ENCODE peak calls at places on chromosome 18, in eight cellular contexts. X is left ventricle myocardium inferior, M is dorsolateral prefrontal cortex, G is adrenal gland, P is vagina, K is body of pancreas, B is aorta, A is brain microvascular endothelial cell. T is an unnamed sample.

GRCh38 chr18:28120811-28121210 is 56.1 kb downstream of the CDH2 start:
- DNase-seq in X (no peak), M (no peak), G (no peak), P (no peak), K (no peak), B (no peak), A (no peak), T (no peak)

GRCh38 chr18:63262369-63263335 is 56.9 kb downstream of the BCL2 start:
- DNase-seq in X (no peak), M (no peak), G (no peak), P (no peak), K (no peak), B (peak; percentile 72), A (no peak), T (no peak)

GRCh38 chr18:43847164-43848091 is 570.1 kb upstream of the SYT4 start:
- DNase-seq in X (no peak), M (no peak), G (no peak), P (no peak), K (no peak), B (no peak), A (peak; percentile 5), T (no peak)

GRCh38 chr18:13618760-13619438 is 107.5 kb downstream of the FAM210A start:
- DNase-seq in X (no peak), M (no peak), G (no peak), P (no peak), K (no peak), B (no peak), A (no peak), T (no peak)

GRCh38 chr18:46416706-46417638 is 240.0 kb downstream of the LOXHD1 start:
- DNase-seq in X (no peak), M (no peak), G (no peak), P (no peak), K (no peak), B (peak; percentile 21), A (no peak), T (peak; percentile 50)

GRCh38 chr18:21740724-21741510 is at the start of gene MIB1:
- DNase-seq in X (peak; percentile 67), M (peak; percentile 63), G (no peak), P (no peak), K (peak; percentile 61), B (peak; percentile 88), A (no peak), T (no peak)

GRCh38 chr18:57837917-57838548 is 34.9 kb upstream of the ATP8B1 start:
- DNase-seq in X (no peak), M (no peak), G (no peak), P (no peak), K (no peak), B (no peak), A (peak; percentile 83), T (no peak)

GRCh38 chr18:32243358-32243757 is 53.5 kb downstream of the MEP1B start:
- DNase-seq in X (no peak), M (peak; percentile 4), G (no peak), P (no peak), K (no peak), B (no peak), A (no peak), T (no peak)

GRCh38 chr18:1014951-1015627 is 110.4 kb downstream of the ADCYAP1 start:
- DNase-seq in X (no peak), M (no peak), G (no peak), P (no peak), K (no peak), B (no peak), A (no peak), T (peak; percentile 56)

GRCh38 chr18:1013951-1014350 is 109.3 kb downstream of the ADCYAP1 start:
- DNase-seq in X (no peak), M (no peak), G (no peak), P (no peak), K (no peak), B (no peak), A (no peak), T (peak; percentile 62)

GRCh38 chr18:1017227-1017626 is 112.6 kb downstream of the ADCYAP1 start:
- DNase-seq in X (no peak), M (no peak), G (no peak), P (no peak), K (no peak), B (no peak), A (no peak), T (peak; percentile 84)

GRCh38 chr18:1014496-1014895 is 109.8 kb downstream of the ADCYAP1 start:
- DNase-seq in X (no peak), M (no peak), G (no peak), P (no peak), K (no peak), B (no peak), A (no peak), T (peak; percentile 72)

DNA sequence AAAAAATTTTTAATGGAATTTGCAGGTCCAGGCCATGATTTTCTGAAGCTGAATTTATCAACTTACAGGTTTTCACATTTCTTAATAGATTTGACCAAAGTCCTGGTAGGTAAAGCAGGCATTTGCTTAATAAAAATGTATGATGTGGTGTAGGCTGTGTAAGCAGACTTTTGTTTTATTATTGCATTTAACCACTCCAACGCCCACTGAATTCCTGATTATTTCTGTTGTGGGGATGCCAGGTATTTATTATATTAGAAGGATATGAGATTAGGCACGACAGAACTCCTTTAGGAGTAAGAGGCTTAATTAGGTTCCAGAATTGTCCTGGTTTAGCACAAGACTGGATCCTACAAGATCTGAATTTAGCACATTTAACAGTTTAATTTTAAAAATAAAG is 111.1 kb downstream of the ADCYAP1 start:
- DNase-seq in X (no peak), M (no peak), G (no peak), P (no peak), K (no peak), B (no peak), A (no peak), T (no peak)
- H3K4me3 ChIP-seq in X (no peak overlapping the region), M (no peak overlapping the region), G (no peak overlapping the region), P (no peak overlapping the region), K (no peak overlapping the region), B (no peak overlapping the region), A (no peak overlapping the region), T (no peak overlapping the region)

GRCh38 chr18:74546751-74547530 is 12.6 kb downstream of the CNDP1 start:
- DNase-seq in X (peak; percentile 42), M (no peak), G (no peak), P (no peak), K (no peak), B (no peak), A (no peak), T (no peak)

GRCh38 chr18:74541703-74542555 is 7.6 kb downstream of the CNDP1 start:
- DNase-seq in X (no peak), M (peak; percentile 53), G (no peak), P (no peak), K (peak; percentile 61), B (no peak), A (no peak), T (no peak)

GRCh38 chr18:74540689-74541421 is 6.6 kb downstream of the CNDP1 start:
- DNase-seq in X (no peak), M (no peak), G (no peak), P (no peak), K (no peak), B (no peak), A (no peak), T (no peak)

GRCh38 chr18:74546007-74546406 is 11.7 kb downstream of the CNDP1 start:
- DNase-seq in X (no peak), M (no peak), G (no peak), P (no peak), K (no peak), B (no peak), A (no peak), T (no peak)

GRCh38 chr18:74544898-74545297 is 10.6 kb downstream of the CNDP1 start:
- DNase-seq in X (peak; percentile 42), M (no peak), G (no peak), P (no peak), K (no peak), B (no peak), A (no peak), T (no peak)
- H3K27ac ChIP-seq in X (peak overlapping the region; percentile 93), M (peak overlapping the region; percentile 67), G (no peak overlapping the region), P (no peak overlapping the region), K (no peak overlapping the region), B (no peak overlapping the region), A (no peak overlapping the region), T (no peak overlapping the region)

GRCh38 chr18:49550621-49551020 is 11.2 kb upstream of the LIPG start:
- DNase-seq in X (no peak), M (no peak), G (no peak), P (no peak), K (no peak), B (no peak), A (no peak), T (no peak)
- H3K27me3 ChIP-seq in X (peaks cover 53% of the 10 kb centered on the region), M (peaks cover 5% of the 10 kb centered on the region), G (no peaks in the 10 kb centered on the region), P (no peaks in the 10 kb centered on the region), K (no peaks in the 10 kb centered on the region), B (no peaks in the 10 kb centered on the region), A (no peaks in the 10 kb centered on the region), T (no peaks in the 10 kb centered on the region)

GRCh38 chr18:50559750-50560680 is at the start of gene MAPK4:
- DNase-seq in X (peak; percentile 59), M (peak; percentile 45), G (peak; percentile 67), P (no peak), K (peak; percentile 64), B (peak; percentile 83), A (no peak), T (no peak)
- H3K4me3 ChIP-seq in X (peak within 1 kb of the TSS; percentile 80), M (peak within 1 kb of the TSS; percentile 86), G (peak within 1 kb of the TSS; percentile 36), P (peak within 1 kb of the TSS; percentile 74), K (peak within 1 kb of the TSS; percentile 40), B (peak within 1 kb of the TSS; percentile 90), A (peak within 1 kb of the TSS; percentile 41), T (peak within 1 kb of the TSS; percentile 36)

GRCh38 chr18:70148039-70148438 is 57.4 kb downstream of the RTTN start:
- DNase-seq in X (no peak), M (no peak), G (no peak), P (no peak), K (no peak), B (no peak), A (no peak), T (no peak)

GRCh38 chr18:70151554-70152130 is 53.8 kb downstream of the RTTN start:
- DNase-seq in X (no peak), M (no peak), G (no peak), P (no peak), K (no peak), B (no peak), A (no peak), T (no peak)

GRCh38 chr18:70149156-70149555 is 56.3 kb downstream of the RTTN start:
- DNase-seq in X (no peak), M (no peak), G (no peak), P (no peak), K (no peak), B (no peak), A (no peak), T (no peak)

GRCh38 chr18:70148539-70148938 is 56.9 kb downstream of the RTTN start:
- DNase-seq in X (no peak), M (no peak), G (no peak), P (no peak), K (no peak), B (no peak), A (no peak), T (no peak)

DNA sequence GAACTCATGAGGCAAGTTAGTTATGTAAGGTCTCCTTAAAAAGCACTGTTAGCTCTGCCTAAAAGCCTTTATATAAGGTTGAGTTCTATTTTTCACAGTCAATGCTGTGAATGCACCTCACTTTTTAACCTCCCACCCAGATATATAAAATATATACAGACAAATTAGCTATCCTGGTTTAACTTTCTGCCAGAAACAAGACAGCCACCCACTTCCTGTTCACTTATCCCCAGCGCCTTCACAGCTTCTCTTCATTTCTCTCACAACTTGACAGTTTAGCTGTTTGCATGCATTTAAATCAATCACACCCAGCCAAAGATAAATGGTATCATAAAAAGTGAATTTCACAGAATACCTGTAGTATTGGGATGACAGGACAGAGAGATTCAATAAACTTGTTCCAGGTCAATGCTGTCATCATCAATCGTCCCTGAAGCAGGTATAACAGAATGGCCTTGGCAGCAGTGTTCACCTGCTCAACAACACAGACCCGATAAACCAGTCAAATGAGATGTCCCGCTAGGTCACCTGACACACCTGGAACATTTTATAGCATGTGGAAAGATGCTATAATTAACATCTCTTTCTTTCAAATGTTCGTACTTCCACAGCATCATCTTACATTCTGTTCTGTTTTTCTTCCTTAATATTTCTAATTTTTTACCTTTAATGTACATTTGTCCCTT is 55.7 kb downstream of the RTTN start:
- DNase-seq in X (no peak), M (no peak), G (no peak), P (no peak), K (no peak), B (no peak), A (no peak), T (no peak)
- H3K27ac ChIP-seq in X (no peak overlapping the region), M (no peak overlapping the region), G (no peak overlapping the region), P (no peak overlapping the region), K (no peak overlapping the region), B (no peak overlapping the region), A (no peak overlapping the region), T (no peak overlapping the region)